ENCODE peak calls at places on chromosome 10, in four cellular contexts. One of them, this sample, is unnamed.

GRCh38 chr10:62638062-62638477 is 166.4 kb upstream of the ADO start:
- DNase-seq in HS-5: no peak
- DNase-seq in nucleus accumbens: no peak
- DNase-seq in putamen: no peak
- DNase-seq in this sample: no peak

GRCh38 chr10:132449826-132450211 is 52.8 kb downstream of the PWWP2B start:
- DNase-seq in HS-5: no peak
- DNase-seq in nucleus accumbens: no peak
- DNase-seq in putamen: no peak
- DNase-seq in this sample: no peak

GRCh38 chr10:6543431-6544005 is 36.6 kb downstream of the PRKCQ start:
- DNase-seq in HS-5: no peak
- DNase-seq in nucleus accumbens: no peak
- DNase-seq in putamen: no peak
- DNase-seq in this sample: no peak

GRCh38 chr10:46551701-46552525 is 4.5 kb downstream of the GPRIN2 start:
- DNase-seq in HS-5: no peak
- DNase-seq in nucleus accumbens: no peak
- DNase-seq in putamen: no peak
- DNase-seq in this sample: no peak

GRCh38 chr10:45502458-45502857 is 128.4 kb downstream of the ALOX5 start:
- DNase-seq in HS-5: no peak
- DNase-seq in nucleus accumbens: no peak
- DNase-seq in putamen: no peak
- DNase-seq in this sample: no peak

GRCh38 chr10:132293416-132294195 is 14.1 kb downstream of the STK32C start:
- DNase-seq in HS-5: no peak
- DNase-seq in nucleus accumbens: peak; percentile 48
- DNase-seq in putamen: no peak
- DNase-seq in this sample: no peak

GRCh38 chr10:15579605-15580004 is 140.1 kb downstream of the ITGA8 start:
- DNase-seq in HS-5: no peak
- DNase-seq in nucleus accumbens: no peak
- DNase-seq in putamen: no peak
- DNase-seq in this sample: no peak

GRCh38 chr10:53209941-53210611 is 437.5 kb upstream of the MBL2 start:
- DNase-seq in HS-5: peak; percentile 13
- DNase-seq in nucleus accumbens: no peak
- DNase-seq in putamen: peak; percentile 14
- DNase-seq in this sample: no peak

GRCh38 chr10:628386-629045 is 61.0 kb downstream of the DIP2C start:
- DNase-seq in HS-5: no peak
- DNase-seq in nucleus accumbens: peak; percentile 79
- DNase-seq in putamen: peak; percentile 88
- DNase-seq in this sample: peak; percentile 69

GRCh38 chr10:77371848-77372247 is 265.8 kb downstream of the KCNMA1 start:
- DNase-seq in HS-5: no peak
- DNase-seq in nucleus accumbens: no peak
- DNase-seq in putamen: no peak
- DNase-seq in this sample: no peak

GRCh38 chr10:26215923-26216576 is 524 bp upstream of the GAD2 start:
- DNase-seq in HS-5: no peak
- DNase-seq in nucleus accumbens: peak; percentile 60
- DNase-seq in putamen: no peak
- DNase-seq in this sample: no peak

GRCh38 chr10:61815505-61815904 is 86.0 kb upstream of the ARID5B start:
- DNase-seq in HS-5: no peak
- DNase-seq in nucleus accumbens: no peak
- DNase-seq in putamen: no peak
- DNase-seq in this sample: no peak

GRCh38 chr10:75582102-75582501 is 150.7 kb downstream of the LRMDA start:
- DNase-seq in HS-5: no peak
- DNase-seq in nucleus accumbens: no peak
- DNase-seq in putamen: no peak
- DNase-seq in this sample: no peak

GRCh38 chr10:47282657-47283018 is 17.4 kb upstream of the GDF10 start:
- DNase-seq in HS-5: no peak
- DNase-seq in nucleus accumbens: no peak
- DNase-seq in putamen: no peak
- DNase-seq in this sample: no peak

GRCh38 chr10:86958109-86958830 is at the start of gene SNCG:
- DNase-seq in HS-5: no peak
- DNase-seq in nucleus accumbens: no peak
- DNase-seq in putamen: no peak
- DNase-seq in this sample: no peak

GRCh38 chr10:7335977-7336376 is 74.9 kb downstream of the SFMBT2 start:
- DNase-seq in HS-5: no peak
- DNase-seq in nucleus accumbens: no peak
- DNase-seq in putamen: no peak
- DNase-seq in this sample: no peak

GRCh38 chr10:71665456-71665855 is 54.1 kb downstream of the C10orf105 start:
- DNase-seq in HS-5: no peak
- DNase-seq in nucleus accumbens: no peak
- DNase-seq in putamen: no peak
- DNase-seq in this sample: no peak

GRCh38 chr10:19579841-19580240 is 236.4 kb upstream of the PLXDC2 start:
- DNase-seq in HS-5: no peak
- DNase-seq in nucleus accumbens: no peak
- DNase-seq in putamen: no peak
- DNase-seq in this sample: no peak

GRCh38 chr10:34028936-34029335 is 694.5 kb upstream of the NRP1 start:
- DNase-seq in HS-5: no peak
- DNase-seq in nucleus accumbens: no peak
- DNase-seq in putamen: no peak
- DNase-seq in this sample: no peak

GRCh38 chr10:7789390-7789789 is 1.4 kb downstream of the ATP5F1C start:
- DNase-seq in HS-5: no peak
- DNase-seq in nucleus accumbens: no peak
- DNase-seq in putamen: no peak
- DNase-seq in this sample: no peak

GRCh38 chr10:5073659-5074058 is 20.6 kb upstream of the AKR1C3 start:
- DNase-seq in HS-5: no peak
- DNase-seq in nucleus accumbens: no peak
- DNase-seq in putamen: no peak
- DNase-seq in this sample: no peak

GRCh38 chr10:45557275-45557905 is 115.2 kb downstream of the ZFAND4 start:
- DNase-seq in HS-5: no peak
- DNase-seq in nucleus accumbens: no peak
- DNase-seq in putamen: no peak
- DNase-seq in this sample: no peak

GRCh38 chr10:63627881-63628296 is 106.7 kb downstream of the REEP3 start:
- DNase-seq in HS-5: no peak
- DNase-seq in nucleus accumbens: no peak
- DNase-seq in putamen: no peak
- DNase-seq in this sample: no peak

GRCh38 chr10:46520381-46520780 is 36.1 kb downstream of the GPRIN2 start:
- DNase-seq in HS-5: no peak
- DNase-seq in nucleus accumbens: no peak
- DNase-seq in putamen: no peak
- DNase-seq in this sample: no peak

GRCh38 chr10:89129850-89130396 is 77.2 kb downstream of the CH25H start:
- DNase-seq in HS-5: peak; percentile 56
- DNase-seq in nucleus accumbens: no peak
- DNase-seq in putamen: peak; percentile 29
- DNase-seq in this sample: no peak

GRCh38 chr10:126001579-126001978 is 105.2 kb downstream of the FANK1 start:
- DNase-seq in HS-5: no peak
- DNase-seq in nucleus accumbens: no peak
- DNase-seq in putamen: no peak
- DNase-seq in this sample: no peak

GRCh38 chr10:49512121-49512809 is 26.7 kb downstream of the ERCC6 start:
- DNase-seq in HS-5: no peak
- DNase-seq in nucleus accumbens: no peak
- DNase-seq in putamen: no peak
- DNase-seq in this sample: no peak

GRCh38 chr10:4981722-4982471 is 18.7 kb downstream of the AKR1C1 start:
- DNase-seq in HS-5: no peak
- DNase-seq in nucleus accumbens: no peak
- DNase-seq in putamen: peak; percentile 3
- DNase-seq in this sample: no peak

GRCh38 chr10:10038358-10038757 is 979.3 kb upstream of the CELF2 start:
- DNase-seq in HS-5: peak; percentile 16
- DNase-seq in nucleus accumbens: no peak
- DNase-seq in putamen: no peak
- DNase-seq in this sample: no peak

GRCh38 chr10:102352066-102352715 is 43.3 kb upstream of the NFKB2 start:
- DNase-seq in HS-5: no peak
- DNase-seq in nucleus accumbens: peak; percentile 29
- DNase-seq in putamen: peak; percentile 13
- DNase-seq in this sample: no peak

GRCh38 chr10:2733278-2733963 is 333.9 kb upstream of the PFKP start:
- DNase-seq in HS-5: no peak
- DNase-seq in nucleus accumbens: no peak
- DNase-seq in putamen: peak; percentile 19
- DNase-seq in this sample: peak; percentile 7

GRCh38 chr10:124008187-124008970 is 85.0 kb downstream of the CHST15 start:
- DNase-seq in HS-5: no peak
- DNase-seq in nucleus accumbens: no peak
- DNase-seq in putamen: no peak
- DNase-seq in this sample: no peak

GRCh38 chr10:118330295-118331076 is 11.6 kb downstream of the FAM204A start:
- DNase-seq in HS-5: no peak
- DNase-seq in nucleus accumbens: no peak
- DNase-seq in putamen: no peak
- DNase-seq in this sample: no peak